ENCODE peak calls at places on chromosomes 4 and X, in four cellular contexts. I is natural killer cell treated with Interleukin-12 subunit alpha and Interleukin-12 subunit beta and Interleukin-15 and Interleukin-18, amount 100 ng/mL, for 72 hours; W is lung microvascular endothelial cell; L is activated CD8-positive, alpha-beta memory T cell treated with anti-CD3 and anti-CD28 coated beads, Interleukin-2, amount 10 ng/mL, durations not matched to agents 7 days and 5 days. X is an unnamed sample.
A peak's percentile ranks its signal among the peaks of the same experiment; 100 is the strongest.

GRCh38 chr4:85039526-85039925 is 73.0 kb upstream of the WDFY3 start:
- DNase-seq in I (no peak), W (no peak), L (no peak), X (no peak)

GRCh38 chr4:82201805-82202636 is 171.8 kb downstream of the HNRNPD start:
- DNase-seq in I (no peak), W (peak; percentile 68), L (peak; percentile 57), X (peak; percentile 12)

GRCh38 chr4:73776363-73776762 is 36.0 kb downstream of the CXCL8 start:
- DNase-seq in I (no peak), W (peak; percentile 98), L (no peak), X (peak; percentile 87)

GRCh38 chrX:47854474-47854873 is 17.8 kb downstream of the ZNF81 start:
- DNase-seq in I (no peak), W (peak; percentile 69), L (no peak), X (no peak)

GRCh38 chr4:187268940-187269339 is 545.3 kb upstream of the FAT1 start:
- DNase-seq in I (no peak), W (no peak), L (no peak), X (no peak)

GRCh38 chrX:1475881-1476280 is 23.2 kb upstream of the ASMTL start:
- DNase-seq in I (no peak), W (no peak), L (no peak), X (no peak)

GRCh38 chr4:143381171-143382118 is 44.8 kb downstream of the GAB1 start:
- DNase-seq in I (no peak), W (peak; percentile 97), L (no peak), X (peak; percentile 65)

GRCh38 chr4:815464-816146 is 10.3 kb downstream of the CPLX1 start:
- DNase-seq in I (peak; percentile 39), W (no peak), L (no peak), X (no peak)

GRCh38 chr4:142406051-142406549 is 440.0 kb downstream of the INPP4B start:
- DNase-seq in I (no peak), W (no peak), L (no peak), X (no peak)

GRCh38 chr4:624705-625590 is at the start of gene PDE6B:
- DNase-seq in I (no peak), W (no peak), L (no peak), X (no peak)

GRCh38 chr4:136946307-136946907 is 585.9 kb downstream of the PCDH18 start:
- DNase-seq in I (no peak), W (no peak), L (no peak), X (no peak)

GRCh38 chrX:54748626-54749025 is 49.4 kb downstream of the ITIH6 start:
- DNase-seq in I (no peak), W (no peak), L (no peak), X (no peak)

GRCh38 chrX:129557844-129558243 is 17.8 kb downstream of the OCRL start:
- DNase-seq in I (no peak), W (peak; percentile 47), L (no peak), X (no peak)

GRCh38 chr4:41561241-41561640 is 23.3 kb downstream of the LIMCH1 start:
- DNase-seq in I (no peak), W (no peak), L (no peak), X (no peak)

GRCh38 chr4:39825741-39826231 is 127.8 kb downstream of the UBE2K start:
- DNase-seq in I (no peak), W (no peak), L (no peak), X (no peak)

GRCh38 chr4:93409035-93409434 is 419.5 kb upstream of the ATOH1 start:
- DNase-seq in I (no peak), W (no peak), L (no peak), X (no peak)

GRCh38 chrX:43655151-43655676 is 885 bp upstream of the MAOA start:
- DNase-seq in I (no peak), W (peak; percentile 38), L (peak; percentile 52), X (no peak)

GRCh38 chrX:84956304-84956703 is 47.4 kb upstream of the APOOL start:
- DNase-seq in I (no peak), W (no peak), L (no peak), X (no peak)

GRCh38 chrX:106263817-106264216 is 95.7 kb downstream of the PWWP3B start:
- DNase-seq in I (no peak), W (no peak), L (no peak), X (no peak)

GRCh38 chr4:53510316-53510715 is 81.0 kb downstream of the LNX1 start:
- DNase-seq in I (no peak), W (no peak), L (no peak), X (no peak)

GRCh38 chr4:114364857-114365256 is 233.8 kb upstream of the UGT8 start:
- DNase-seq in I (no peak), W (no peak), L (no peak), X (no peak)